ENCODE peak calls at places on chromosomes 16 and 17, in seven cellular contexts. One of them, this sample, is unnamed.

GRCh38 chr17:27224526-27225315 is 69.2 kb upstream of the WSB1 start:
- DNase-seq in ovary: no peak
- DNase-seq in sigmoid colon: no peak
- DNase-seq in A549: peak; percentile 69
- DNase-seq in upper lobe of left lung: no peak
- DNase-seq in H1: no peak
- DNase-seq in K562: no peak
- DNase-seq in this sample: no peak

GRCh38 chr17:68509151-68510057 is 2.8 kb upstream of the PRKAR1A start:
- DNase-seq in ovary: peak; percentile 64
- DNase-seq in sigmoid colon: peak; percentile 74
- DNase-seq in A549: no peak
- DNase-seq in upper lobe of left lung: peak; percentile 22
- DNase-seq in H1: no peak
- DNase-seq in K562: no peak
- DNase-seq in this sample: no peak

GRCh38 chr16:74749291-74750055 is 25.1 kb downstream of the FA2H start:
- DNase-seq in ovary: no peak
- DNase-seq in sigmoid colon: no peak
- DNase-seq in A549: no peak
- DNase-seq in upper lobe of left lung: no peak
- DNase-seq in H1: no peak
- DNase-seq in K562: no peak
- DNase-seq in this sample: no peak

GRCh38 chr16:57997528-57998265 is 2.8 kb downstream of the ZNF319 start:
- DNase-seq in ovary: no peak
- DNase-seq in sigmoid colon: no peak
- DNase-seq in A549: no peak
- DNase-seq in upper lobe of left lung: peak; percentile 81
- DNase-seq in H1: no peak
- DNase-seq in K562: no peak
- DNase-seq in this sample: no peak

GRCh38 chr17:5194346-5194745 is 2.7 kb upstream of the ZNF594 start:
- DNase-seq in ovary: no peak
- DNase-seq in sigmoid colon: no peak
- DNase-seq in A549: no peak
- DNase-seq in upper lobe of left lung: no peak
- DNase-seq in H1: no peak
- DNase-seq in K562: no peak
- DNase-seq in this sample: no peak

GRCh38 chr16:89343501-89344291 is 126.2 kb downstream of the ZNF778 start:
- DNase-seq in ovary: no peak
- DNase-seq in sigmoid colon: no peak
- DNase-seq in A549: no peak
- DNase-seq in upper lobe of left lung: peak; percentile 53
- DNase-seq in H1: no peak
- DNase-seq in K562: no peak
- DNase-seq in this sample: no peak

GRCh38 chr17:49076575-49077384 is 55.8 kb upstream of the B4GALNT2 start:
- DNase-seq in ovary: no peak
- DNase-seq in sigmoid colon: no peak
- DNase-seq in A549: peak; percentile 44
- DNase-seq in upper lobe of left lung: no peak
- DNase-seq in H1: no peak
- DNase-seq in K562: no peak
- DNase-seq in this sample: no peak

GRCh38 chr17:5539286-5539685 is 45.0 kb downstream of the NLRP1 start:
- DNase-seq in ovary: no peak
- DNase-seq in sigmoid colon: no peak
- DNase-seq in A549: no peak
- DNase-seq in upper lobe of left lung: no peak
- DNase-seq in H1: no peak
- DNase-seq in K562: no peak
- DNase-seq in this sample: no peak

GRCh38 chr17:57021226-57021940 is 43.5 kb downstream of the SCPEP1 start:
- DNase-seq in ovary: no peak
- DNase-seq in sigmoid colon: no peak
- DNase-seq in A549: peak; percentile 58
- DNase-seq in upper lobe of left lung: no peak
- DNase-seq in H1: no peak
- DNase-seq in K562: no peak
- DNase-seq in this sample: no peak
- TF ChIP-seq EP300 in ovary: no peak
- TF ChIP-seq EP300 in sigmoid colon: no peak
- TF ChIP-seq EP300 in A549: no peak
- TF ChIP-seq EP300 in upper lobe of left lung: peak; percentile 68
- TF ChIP-seq EP300 in H1: no peak
- TF ChIP-seq EP300 in K562: no peak
- TF ChIP-seq EP300 in this sample: no peak

DNA sequence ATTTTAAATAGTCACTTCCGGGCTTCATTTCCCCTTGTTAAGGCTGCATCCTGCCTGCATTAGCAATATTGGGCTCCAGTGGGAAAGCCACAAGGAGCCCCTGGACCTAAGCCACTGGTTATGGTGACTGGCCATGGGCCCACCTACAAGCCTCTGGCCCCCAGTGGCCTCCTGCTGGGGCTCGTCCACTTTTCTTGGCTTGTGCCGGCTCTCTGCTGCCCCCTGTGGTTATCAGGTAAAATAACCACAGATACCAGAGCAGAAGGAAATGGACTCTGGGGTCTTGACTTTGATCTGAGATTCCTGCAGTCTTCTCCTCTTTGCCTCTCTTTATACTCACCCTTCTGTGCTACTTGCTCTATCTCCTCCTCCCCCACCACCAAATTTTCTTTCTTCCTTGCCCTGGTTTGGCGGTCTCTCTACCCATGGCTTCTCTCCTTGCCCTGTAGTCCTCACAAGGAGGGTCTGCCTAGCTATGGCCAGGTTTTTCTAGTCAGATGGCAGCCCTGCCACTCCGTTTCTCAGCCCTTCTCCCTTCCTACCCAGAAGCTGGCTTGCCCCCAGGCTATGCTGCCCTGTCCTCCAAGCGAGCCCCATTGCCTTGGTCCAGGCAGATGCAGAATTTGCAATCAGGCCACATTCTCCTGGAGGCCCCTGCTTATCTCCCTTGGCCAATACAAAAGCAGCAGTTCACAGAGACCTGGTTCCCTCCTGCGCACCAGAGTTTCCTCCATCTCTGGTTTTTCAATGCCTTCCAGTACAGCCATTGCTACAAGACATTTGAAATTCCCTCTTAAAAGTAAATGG is 82.9 kb upstream of the RCVRN start:
- DNase-seq in ovary: peak; percentile 48
- DNase-seq in sigmoid colon: no peak
- DNase-seq in A549: peak; percentile 57
- DNase-seq in upper lobe of left lung: no peak
- DNase-seq in H1: no peak
- DNase-seq in K562: peak; percentile 54
- DNase-seq in this sample: no peak
- TF ChIP-seq CTCF in ovary: peak; percentile 54
- TF ChIP-seq CTCF in sigmoid colon: peak; percentile 59
- TF ChIP-seq CTCF in A549: peak; percentile 82
- TF ChIP-seq CTCF in upper lobe of left lung: peak; percentile 52
- TF ChIP-seq CTCF in H1: peak; percentile 60
- TF ChIP-seq CTCF in K562: peak; percentile 55
- TF ChIP-seq CTCF in this sample: peak; percentile 76

GRCh38 chr16:2063861-2064260 is 16.1 kb downstream of the TSC2 start:
- DNase-seq in ovary: no peak
- DNase-seq in sigmoid colon: no peak
- DNase-seq in A549: no peak
- DNase-seq in upper lobe of left lung: peak; percentile 81
- DNase-seq in H1: no peak
- DNase-seq in K562: no peak
- DNase-seq in this sample: no peak
- TF ChIP-seq POLR2A in ovary: no peak
- TF ChIP-seq POLR2A in sigmoid colon: no peak
- TF ChIP-seq POLR2A in A549: no peak
- TF ChIP-seq POLR2A in upper lobe of left lung: no peak
- TF ChIP-seq POLR2A in H1: no peak
- TF ChIP-seq POLR2A in K562: no peak
- TF ChIP-seq POLR2A in this sample: no peak

DNA sequence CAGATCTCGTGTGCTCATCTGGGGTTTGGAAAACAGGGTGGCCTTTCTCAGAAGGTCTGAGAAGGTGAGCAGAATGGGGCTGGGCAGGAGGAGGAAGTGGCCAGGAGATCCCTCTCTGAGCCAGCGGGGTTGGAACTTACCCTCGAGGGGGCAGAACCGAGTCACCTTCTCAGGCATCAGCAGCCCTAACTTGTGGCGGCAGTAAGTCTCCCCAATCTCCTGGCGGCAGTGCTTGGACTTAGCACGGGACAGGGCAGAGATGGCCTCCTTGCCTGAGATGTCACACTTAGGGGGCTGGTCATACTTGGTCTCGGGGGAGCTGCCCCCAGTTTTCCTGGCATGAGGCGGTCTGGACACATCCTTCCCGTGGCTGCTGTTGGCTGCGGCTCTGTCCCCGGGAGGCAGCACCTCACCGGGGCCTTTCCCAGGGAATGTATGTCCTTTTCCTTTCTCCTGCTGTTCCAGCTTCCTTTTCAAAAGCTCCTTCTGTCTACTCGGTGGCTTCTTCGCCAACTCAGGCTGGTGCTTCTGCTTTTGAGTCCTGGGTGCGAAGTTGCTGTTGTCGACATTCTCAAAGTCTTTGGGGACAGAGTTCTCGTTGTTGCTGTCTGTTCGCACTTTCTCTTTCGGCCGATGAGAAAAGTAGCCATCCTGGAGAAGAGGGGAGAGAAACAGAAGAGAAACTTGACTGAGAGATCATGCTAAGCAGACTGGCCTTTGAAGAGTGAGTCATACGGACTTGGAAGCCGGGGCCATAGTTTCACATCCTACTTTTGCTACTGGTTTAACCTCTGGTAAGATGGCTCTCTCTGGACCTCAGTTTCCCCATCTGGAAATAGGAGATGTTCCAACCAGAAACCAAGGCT is 211.7 kb downstream of the XYLT1 start:
- DNase-seq in ovary: no peak
- DNase-seq in sigmoid colon: no peak
- DNase-seq in A549: peak; percentile 8
- DNase-seq in upper lobe of left lung: peak; percentile 27
- DNase-seq in H1: no peak
- DNase-seq in K562: peak; percentile 45
- DNase-seq in this sample: no peak
- TF ChIP-seq EP300 in ovary: no peak
- TF ChIP-seq EP300 in sigmoid colon: no peak
- TF ChIP-seq EP300 in A549: no peak
- TF ChIP-seq EP300 in upper lobe of left lung: no peak
- TF ChIP-seq EP300 in H1: no peak
- TF ChIP-seq EP300 in K562: no peak
- TF ChIP-seq EP300 in this sample: peak; percentile 28

DNA sequence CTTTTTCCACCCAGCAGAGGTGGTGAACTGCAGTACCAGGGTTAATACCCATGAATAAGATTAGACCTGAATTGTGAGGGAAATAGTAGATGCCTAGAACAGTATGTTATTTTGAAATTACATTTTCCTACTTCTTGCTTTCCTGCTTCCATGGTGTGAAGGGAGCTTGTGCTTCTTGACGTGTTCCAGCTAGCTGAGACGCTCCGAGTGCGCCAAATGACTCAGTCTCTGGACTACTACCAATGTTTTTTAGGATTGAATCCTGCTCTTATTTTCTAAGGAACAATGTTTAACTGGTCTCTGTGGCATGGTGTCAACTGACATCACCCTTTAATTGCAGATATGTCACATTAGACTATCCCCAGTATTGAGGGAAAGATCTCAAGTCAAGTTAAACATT is 151.2 kb upstream of the MAF start:
- DNase-seq in ovary: peak; percentile 77
- DNase-seq in sigmoid colon: peak; percentile 86
- DNase-seq in A549: no peak
- DNase-seq in upper lobe of left lung: no peak
- DNase-seq in H1: no peak
- DNase-seq in K562: no peak
- DNase-seq in this sample: peak; percentile 21
- TF ChIP-seq CTCF in ovary: no peak
- TF ChIP-seq CTCF in sigmoid colon: no peak
- TF ChIP-seq CTCF in A549: no peak
- TF ChIP-seq CTCF in upper lobe of left lung: no peak
- TF ChIP-seq CTCF in H1: no peak
- TF ChIP-seq CTCF in K562: no peak
- TF ChIP-seq CTCF in this sample: no peak

GRCh38 chr16:81923296-81923695 is 88.0 kb downstream of the SDR42E1 start:
- DNase-seq in ovary: no peak
- DNase-seq in sigmoid colon: peak; percentile 53
- DNase-seq in A549: no peak
- DNase-seq in upper lobe of left lung: no peak
- DNase-seq in H1: no peak
- DNase-seq in K562: no peak
- DNase-seq in this sample: no peak

GRCh38 chr16:81927561-81928185 is 83.6 kb downstream of the SDR42E1 start:
- DNase-seq in ovary: no peak
- DNase-seq in sigmoid colon: no peak
- DNase-seq in A549: no peak
- DNase-seq in upper lobe of left lung: no peak
- DNase-seq in H1: no peak
- DNase-seq in K562: no peak
- DNase-seq in this sample: no peak

GRCh38 chr16:81928975-81929374 is 82.3 kb downstream of the SDR42E1 start:
- DNase-seq in ovary: no peak
- DNase-seq in sigmoid colon: no peak
- DNase-seq in A549: no peak
- DNase-seq in upper lobe of left lung: peak; percentile 67
- DNase-seq in H1: no peak
- DNase-seq in K562: peak; percentile 69
- DNase-seq in this sample: no peak

GRCh38 chr16:81929841-81930240 is 81.4 kb downstream of the SDR42E1 start:
- DNase-seq in ovary: no peak
- DNase-seq in sigmoid colon: no peak
- DNase-seq in A549: no peak
- DNase-seq in upper lobe of left lung: no peak
- DNase-seq in H1: no peak
- DNase-seq in K562: no peak
- DNase-seq in this sample: no peak

DNA sequence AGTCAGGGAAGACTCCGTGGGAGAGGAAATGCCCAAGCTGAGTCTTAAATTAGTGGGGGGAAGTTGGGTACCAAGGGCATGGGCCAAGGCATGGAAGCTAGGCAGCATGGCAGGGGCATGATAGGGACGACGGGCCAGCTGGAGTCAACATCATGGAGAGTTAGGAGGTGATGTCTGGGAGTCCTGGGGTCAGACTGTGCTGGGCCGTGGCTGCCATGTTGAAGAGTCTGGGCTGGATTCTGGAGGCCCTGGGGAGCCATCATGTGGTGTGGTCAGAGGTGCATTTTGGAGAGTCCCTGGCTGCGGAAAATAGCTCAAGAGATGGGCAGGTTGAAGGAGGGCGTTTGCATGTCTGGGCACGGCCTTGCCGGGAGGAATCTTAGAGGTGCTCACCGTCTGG is 85.2 kb downstream of the SDR42E1 start:
- DNase-seq in ovary: no peak
- DNase-seq in sigmoid colon: no peak
- DNase-seq in A549: no peak
- DNase-seq in upper lobe of left lung: no peak
- DNase-seq in H1: no peak
- DNase-seq in K562: no peak
- DNase-seq in this sample: no peak
- TF ChIP-seq POLR2A in ovary: no peak
- TF ChIP-seq POLR2A in sigmoid colon: no peak
- TF ChIP-seq POLR2A in A549: no peak
- TF ChIP-seq POLR2A in upper lobe of left lung: no peak
- TF ChIP-seq POLR2A in H1: no peak
- TF ChIP-seq POLR2A in K562: no peak
- TF ChIP-seq POLR2A in this sample: no peak